ENCODE peak calls at places on chromosomes 6 and 20, in seven cellular contexts. S is neural progenitor cell, V is PC-9, L is ovary, E is Panc1, O is mammary epithelial cell, P is adrenal gland. B is an unnamed sample.

GRCh38 chr6:21680611-21681010 is 87.1 kb downstream of the SOX4 start:
- DNase-seq in E (no peak), S (no peak), L (no peak), V (no peak), O (no peak), P (no peak), B (no peak)

GRCh38 chr6:34147906-34148701 is 2.2 kb upstream of the GRM4 start:
- DNase-seq in E (no peak), P (no peak), V (no peak), S (no peak), L (no peak), O (no peak), B (no peak)

GRCh38 chr20:59214619-59215547 is 51.3 kb downstream of the ZNF831 start:
- DNase-seq in E (no peak), L (no peak), P (no peak), S (no peak), V (no peak), O (no peak), B (no peak)

GRCh38 chr6:67350729-67351128 is 1284.4 kb upstream of the ADGRB3 start:
- DNase-seq in E (no peak), P (no peak), V (no peak), S (no peak), L (no peak), O (no peak), B (no peak)

GRCh38 chr6:16450285-16450684 is 211.9 kb downstream of the GMPR start:
- DNase-seq in V (no peak), S (no peak), O (no peak), E (no peak), P (no peak), L (no peak), B (no peak)

GRCh38 chr6:27863962-27864905 is 48.0 kb downstream of the OR2B2 start:
- DNase-seq in O (no peak), S (no peak), E (no peak), P (no peak), V (no peak), L (no peak), B (peak; percentile 65)

GRCh38 chr6:53437557-53438202 is 88.9 kb upstream of the ELOVL5 start:
- DNase-seq in O (peak; percentile 75), E (peak; percentile 48), V (peak; percentile 45), L (no peak), P (no peak), S (peak; percentile 61), B (peak; percentile 49)

GRCh38 chr6:125104425-125104824 is 49.1 kb upstream of the TPD52L1 start:
- DNase-seq in S (peak; percentile 80), L (no peak), V (no peak), E (no peak), O (peak; percentile 73), P (no peak), B (no peak)

GRCh38 chr6:141610741-141611140 is 522.0 kb upstream of the GJE1 start:
- DNase-seq in V (peak; percentile 1), E (no peak), P (no peak), S (peak; percentile 13), L (no peak), O (peak; percentile 19), B (no peak)

GRCh38 chr6:18147616-18148015 is 7.3 kb downstream of the TPMT start:
- DNase-seq in P (no peak), O (no peak), L (no peak), S (no peak), V (no peak), E (no peak), B (no peak)

GRCh38 chr6:75505426-75505825 is 11.8 kb upstream of the FILIP1 start:
- DNase-seq in O (no peak), P (no peak), S (no peak), L (no peak), E (no peak), V (no peak), B (no peak)

GRCh38 chr6:160900031-160900430 is 91.5 kb upstream of the MAP3K4 start:
- DNase-seq in O (no peak), V (no peak), S (peak; percentile 9), L (no peak), P (no peak), E (no peak), B (no peak)

GRCh38 chr6:142926494-142927273 is 18.3 kb downstream of the HIVEP2 start:
- DNase-seq in S (peak; percentile 80), L (peak; percentile 93), O (peak; percentile 61), E (no peak), P (peak; percentile 89), V (peak; percentile 56), B (peak; percentile 86)

DNA sequence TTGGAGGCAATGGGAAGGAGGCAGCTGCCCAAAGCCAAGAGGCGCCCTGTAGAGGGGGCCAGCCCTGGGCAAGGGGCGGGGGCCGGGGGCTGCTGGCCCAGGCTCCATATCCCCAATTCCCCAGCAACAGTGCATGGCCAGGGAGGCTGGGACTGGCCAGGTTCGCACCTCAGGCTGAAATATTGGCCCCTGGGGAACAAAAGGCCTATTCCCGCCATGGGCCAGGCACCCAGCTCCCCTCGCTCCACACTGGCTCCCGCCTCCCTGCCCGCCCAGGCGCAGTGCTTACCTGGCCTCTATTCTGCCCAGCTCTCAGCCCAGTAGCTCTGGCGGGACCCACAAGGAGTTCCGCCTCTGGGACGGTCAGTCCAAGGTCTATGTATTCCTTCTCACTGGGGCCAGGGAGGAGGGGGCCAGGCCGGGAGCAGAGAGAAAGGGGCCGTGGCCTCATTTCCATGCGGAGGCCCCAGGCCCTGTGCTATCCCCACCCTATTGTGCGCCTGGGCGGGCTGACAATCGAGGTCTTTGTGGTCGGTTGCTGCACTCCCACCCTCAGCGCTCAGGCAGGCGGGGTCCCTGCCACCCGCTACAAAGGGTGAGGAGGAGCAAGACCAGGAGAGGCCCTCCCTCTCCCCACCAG is 42.3 kb downstream of the YTHDF1 start:
- DNase-seq in P (no peak), E (no peak), S (peak; percentile 79), V (no peak), L (no peak), O (no peak), B (no peak)
- H3K4me3 ChIP-seq in P (no peak overlapping the region), E (no peak overlapping the region), S (no peak overlapping the region), V (no peak overlapping the region), L (no peak overlapping the region), O (no peak overlapping the region), B (no peak overlapping the region)

GRCh38 chr6:88422831-88423230 is 256.7 kb upstream of the CNR1 start:
- DNase-seq in P (no peak), E (no peak), O (no peak), L (no peak), V (no peak), S (no peak), B (no peak)
- TF ChIP-seq CTCF in P (no peak), E (peak; percentile 28), O (no peak), L (no peak), V (no peak), S (peak; percentile 17), B (no peak)

DNA sequence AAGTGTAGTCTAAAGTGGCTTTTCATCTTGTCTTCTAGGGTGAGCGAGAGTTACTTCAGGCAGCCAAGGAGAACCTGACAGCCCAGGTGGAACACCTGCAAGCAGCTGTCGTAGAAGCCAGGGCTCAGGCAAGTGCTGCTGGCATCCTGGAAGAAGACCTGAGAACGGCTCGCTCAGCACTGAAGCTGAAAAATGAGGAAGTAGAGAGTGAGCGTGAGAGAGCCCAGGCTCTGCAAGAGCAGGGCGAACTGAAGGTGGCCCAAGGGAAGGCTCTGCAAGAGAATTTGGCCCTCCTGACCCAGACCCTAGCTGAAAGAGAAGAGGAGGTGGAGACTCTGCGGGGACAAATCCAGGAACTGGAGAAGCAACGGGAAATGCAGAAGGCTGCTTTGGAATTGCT is 27.1 kb downstream of the C20orf173 start:
- DNase-seq in L (no peak), V (no peak), S (no peak), O (no peak), E (no peak), P (no peak), B (peak; percentile 40)
- H3K36me3 ChIP-seq in L (no peaks in the 10 kb centered on the region), V (peaks cover under 1% of the 10 kb centered on the region), S (no peaks in the 10 kb centered on the region), O (peaks cover 27% of the 10 kb centered on the region), E (peaks cover 10% of the 10 kb centered on the region), P (peaks cover 66% of the 10 kb centered on the region), B (peaks cover 51% of the 10 kb centered on the region)

DNA sequence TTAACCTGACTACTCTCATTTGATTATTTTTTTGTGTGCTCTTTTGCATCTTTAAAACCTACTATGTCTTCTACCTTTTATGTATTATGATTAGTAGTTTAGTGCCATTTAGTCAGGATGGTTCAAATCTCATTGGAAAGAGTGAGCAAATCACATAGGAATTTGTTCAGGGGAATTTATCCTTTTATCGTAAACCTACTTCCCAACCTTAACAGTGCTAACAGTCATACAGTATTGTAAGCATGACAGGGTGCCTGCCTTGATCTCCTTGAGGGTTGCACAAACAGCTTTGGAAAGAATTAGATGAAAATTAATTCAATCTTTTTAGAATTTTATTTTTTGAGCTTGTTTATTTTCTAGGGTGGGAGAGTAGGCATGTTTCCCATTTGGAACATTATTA is 18.3 kb downstream of the RNF8 start:
- DNase-seq in P (no peak), O (no peak), L (no peak), V (no peak), S (no peak), E (no peak), B (no peak)
- H3K4me3 ChIP-seq in P (no peak overlapping the region), O (no peak overlapping the region), L (no peak overlapping the region), V (no peak overlapping the region), S (no peak overlapping the region), E (no peak overlapping the region), B (no peak overlapping the region)

GRCh38 chr20:25510202-25510601 is 75.1 kb downstream of the NINL start:
- DNase-seq in E (no peak), V (no peak), L (no peak), S (no peak), P (no peak), O (no peak), B (no peak)

GRCh38 chr20:25509084-25509483 is 76.2 kb downstream of the NINL start:
- DNase-seq in L (no peak), V (no peak), O (no peak), E (no peak), P (no peak), S (no peak), B (no peak)

GRCh38 chr20:25508083-25508770 is 77.1 kb downstream of the NINL start:
- DNase-seq in V (peak; percentile 73), L (peak; percentile 75), P (peak; percentile 86), O (peak; percentile 28), E (no peak), S (no peak), B (no peak)

GRCh38 chr20:25504366-25505135 is 80.8 kb downstream of the NINL start:
- DNase-seq in E (no peak), O (no peak), V (no peak), P (no peak), L (no peak), S (no peak), B (no peak)

DNA sequence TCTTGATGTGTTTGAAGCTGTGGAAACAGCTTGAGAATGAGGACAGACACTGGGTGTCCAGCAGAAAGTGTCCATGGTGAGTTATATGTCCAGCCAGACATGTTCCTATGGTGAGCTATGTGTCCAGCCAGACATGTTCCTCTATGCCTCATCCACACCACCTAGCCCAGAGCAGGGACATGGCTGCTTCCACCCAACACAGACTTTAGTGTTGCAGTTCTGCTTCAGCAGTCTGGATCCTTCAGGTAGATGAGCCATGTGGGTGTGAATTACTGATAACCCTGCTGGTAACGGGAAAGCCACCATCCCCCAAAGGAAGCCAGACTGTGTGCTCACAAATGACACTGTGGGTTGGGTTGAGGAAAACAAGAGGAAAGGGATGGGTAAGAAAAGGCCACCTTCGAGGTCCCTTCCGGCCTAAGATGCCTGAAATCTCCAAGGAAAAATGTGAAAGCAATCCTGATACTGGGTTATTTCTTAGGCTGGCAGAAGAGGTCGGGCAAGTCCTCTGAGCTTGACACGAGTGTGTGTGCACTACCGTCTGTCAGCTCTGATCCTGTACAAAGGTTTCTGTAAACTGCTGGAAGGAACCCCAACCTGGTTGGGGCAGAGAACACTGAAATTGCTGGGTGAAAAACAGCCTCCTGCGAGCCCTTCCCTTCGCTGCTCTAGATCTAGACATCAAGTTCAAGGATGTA is 77.8 kb downstream of the NINL start:
- DNase-seq in V (no peak), P (no peak), E (no peak), L (no peak), S (no peak), O (no peak), B (no peak)
- TF ChIP-seq CTCF in V (no peak), P (no peak), E (no peak), L (no peak), S (no peak), O (no peak), B (no peak)

B was measured in GM06990.